ENCODE peak calls at places on chromosomes 4 and X, in seven cellular contexts. R is activated CD8-positive, alpha-beta memory T cell treated with anti-CD3 and anti-CD28 coated beads for 48 hours; J is GM13977; T is NCI-H1092; F is upper lobe of right lung; Z is IMR-90; U is NCI-H1694. O is an unnamed sample.

GRCh38 chr4:11821774-11822430 is 393.2 kb upstream of the HS3ST1 start:
- DNase-seq in R (no peak), J (no peak), T (no peak), F (no peak), Z (no peak), U (no peak), O (no peak)

GRCh38 chrX:40100141-40100536 is 2.4 kb upstream of the BCOR start:
- DNase-seq in R (no peak), J (no peak), T (no peak), F (peak), Z (no peak), U (no peak), O (no peak)

GRCh38 chr4:5469151-5469775 is 239.1 kb downstream of the EVC2 start:
- DNase-seq in R (no peak), J (no peak), T (no peak), F (no peak), Z (no peak), U (no peak), O (no peak)

GRCh38 chr4:148110169-148110568 is 332.0 kb downstream of the NR3C2 start:
- DNase-seq in R (no peak), J (no peak), T (no peak), F (no peak), Z (no peak), U (no peak), O (no peak)

GRCh38 chrX:17697191-17697590 is 40.1 kb upstream of the SCML1 start:
- DNase-seq in R (no peak), J (no peak), T (no peak), F (no peak), Z (peak), U (no peak), O (no peak)

GRCh38 chr4:44760142-44760898 is 34.0 kb upstream of the GNPDA2 start:
- DNase-seq in R (no peak), J (peak), T (peak), F (no peak), Z (peak), U (peak), O (peak)

GRCh38 chrX:39725114-39725513 is 372.6 kb downstream of the BCOR start:
- DNase-seq in R (no peak), J (no peak), T (no peak), F (no peak), Z (no peak), U (no peak), O (no peak)

GRCh38 chr4:124685851-124686250 is 26.7 kb downstream of the ANKRD50 start:
- DNase-seq in R (no peak), J (no peak), T (no peak), F (no peak), Z (no peak), U (no peak), O (no peak)

GRCh38 chr4:145012841-145013240 is 85.2 kb downstream of the ANAPC10 start:
- DNase-seq in R (no peak), J (no peak), T (no peak), F (no peak), Z (peak), U (no peak), O (peak)

GRCh38 chrX:86002076-86002896 is 45.1 kb downstream of the CHM start:
- DNase-seq in R (no peak), J (no peak), T (no peak), F (peak), Z (peak), U (no peak), O (peak)

GRCh38 chr4:109873791-109874514 is 26.0 kb downstream of the LRIT3 start:
- DNase-seq in R (no peak), J (no peak), T (no peak), F (no peak), Z (peak), U (no peak), O (no peak)

GRCh38 chr4:85837334-85837733 is 362.4 kb downstream of the ARHGAP24 start:
- DNase-seq in R (no peak), J (no peak), T (no peak), F (no peak), Z (no peak), U (no peak), O (no peak)